ENCODE peak calls at places on chromosome 18, in nine cellular contexts. L, U, Z, K, Q, E, J, B and H are unnamed samples.

GRCh38 chr18:9209230-9209629 is 72.6 kb downstream of the ANKRD12 start:
- DNase-seq in U (no peak), L (no peak), Z (no peak), B (no peak), J (no peak), K (no peak), Q (no peak), E (no peak), H (no peak)

GRCh38 chr18:48848641-48849143 is 102.1 kb downstream of the SMAD7 start:
- DNase-seq in U (peak; percentile 37), Q (no peak), B (no peak), E (no peak), Z (no peak), L (no peak), K (peak; percentile 46), J (no peak), H (peak; percentile 67)

GRCh38 chr18:3508576-3509559 is 58.9 kb downstream of the TGIF1 start:
- DNase-seq in L (no peak), Z (no peak), E (no peak), B (no peak), Q (no peak), J (no peak), K (no peak), U (no peak), H (no peak)

GRCh38 chr18:27967938-27968803 is 208.8 kb downstream of the CDH2 start:
- DNase-seq in Q (no peak), J (no peak), K (peak; percentile 2), L (no peak), Z (no peak), B (no peak), U (no peak), E (no peak), H (no peak)

GRCh38 chr18:5515007-5515744 is 28.6 kb downstream of the EPB41L3 start:
- DNase-seq in B (no peak), K (no peak), Z (no peak), E (no peak), U (no peak), J (no peak), L (no peak), Q (no peak), H (no peak)

GRCh38 chr18:44758821-44759624 is 78.3 kb downstream of the SETBP1 start:
- DNase-seq in J (no peak), Z (no peak), L (no peak), B (no peak), U (no peak), E (peak; percentile 39), Q (no peak), K (no peak), H (no peak)

GRCh38 chr18:79005653-79006052 is 26.0 kb downstream of the SALL3 start:
- DNase-seq in Q (no peak), Z (no peak), B (no peak), U (no peak), K (no peak), E (no peak), L (no peak), J (no peak), H (no peak)

GRCh38 chr18:21004721-21005120 is 106.9 kb downstream of the ROCK1 start:
- DNase-seq in K (peak; percentile 4), L (peak; percentile 15), Z (peak; percentile 23), J (no peak), E (no peak), Q (no peak), B (no peak), U (no peak), H (no peak)

GRCh38 chr18:79405019-79405780 is 9.5 kb downstream of the NFATC1 start:
- DNase-seq in L (no peak), Z (no peak), Q (no peak), E (no peak), U (peak; percentile 7), J (no peak), K (no peak), B (peak; percentile 67), H (no peak)

GRCh38 chr18:6729247-6730091 is at the start of gene ARHGAP28:
- DNase-seq in E (peak; percentile 60), L (peak; percentile 86), K (peak; percentile 76), Q (peak; percentile 81), B (peak; percentile 74), U (peak; percentile 87), J (peak; percentile 89), Z (peak; percentile 77), H (peak; percentile 95)

DNA sequence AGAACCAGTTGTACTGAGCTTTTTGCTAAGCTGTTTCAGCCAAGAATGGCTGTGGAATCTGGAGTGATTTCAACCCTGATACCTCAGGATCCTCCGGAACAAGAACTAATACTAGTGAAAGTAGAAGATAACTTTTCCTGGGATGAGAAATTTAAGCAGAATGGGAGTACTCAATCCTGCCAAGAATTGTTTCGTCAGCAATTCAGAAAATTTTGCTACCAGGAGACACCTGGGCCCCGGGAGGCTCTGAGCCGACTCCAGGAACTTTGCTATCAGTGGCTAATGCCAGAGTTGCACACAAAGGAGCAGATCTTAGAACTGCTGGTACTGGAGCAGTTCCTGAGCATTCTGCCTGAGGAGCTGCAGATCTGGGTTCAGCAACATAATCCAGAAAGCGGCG is 1.6 kb downstream of the ZNF397 start:
- DNase-seq in E (no peak), B (no peak), J (no peak), Q (no peak), Z (no peak), K (no peak), L (no peak), U (no peak), H (no peak)
- H3K4me3 ChIP-seq in E (no peak overlapping the region), B (no peak overlapping the region), J (peak overlapping the region; percentile 57), Q (no peak overlapping the region), Z (no peak overlapping the region), K (no peak overlapping the region), L (no peak overlapping the region), U (no peak overlapping the region), H (no peak overlapping the region)

GRCh38 chr18:31739651-31740050 is 21.0 kb downstream of the SLC25A52 start:
- DNase-seq in Z (no peak), J (no peak), Q (no peak), K (no peak), L (no peak), E (no peak), U (no peak), B (no peak), H (no peak)

GRCh38 chr18:31736630-31737029 is 24.1 kb downstream of the SLC25A52 start:
- DNase-seq in L (no peak), E (no peak), K (no peak), U (no peak), B (no peak), J (no peak), Z (no peak), Q (no peak), H (no peak)

GRCh38 chr18:31740180-31740579 is 20.5 kb downstream of the SLC25A52 start:
- DNase-seq in U (no peak), Q (no peak), B (no peak), K (no peak), Z (no peak), J (no peak), L (no peak), E (no peak), H (no peak)

GRCh38 chr18:31741096-31741735 is 19.5 kb downstream of the SLC25A52 start:
- DNase-seq in E (peak; percentile 44), Z (no peak), J (peak; percentile 15), B (no peak), Q (no peak), K (peak; percentile 27), L (peak; percentile 2), U (no peak), H (no peak)

DNA sequence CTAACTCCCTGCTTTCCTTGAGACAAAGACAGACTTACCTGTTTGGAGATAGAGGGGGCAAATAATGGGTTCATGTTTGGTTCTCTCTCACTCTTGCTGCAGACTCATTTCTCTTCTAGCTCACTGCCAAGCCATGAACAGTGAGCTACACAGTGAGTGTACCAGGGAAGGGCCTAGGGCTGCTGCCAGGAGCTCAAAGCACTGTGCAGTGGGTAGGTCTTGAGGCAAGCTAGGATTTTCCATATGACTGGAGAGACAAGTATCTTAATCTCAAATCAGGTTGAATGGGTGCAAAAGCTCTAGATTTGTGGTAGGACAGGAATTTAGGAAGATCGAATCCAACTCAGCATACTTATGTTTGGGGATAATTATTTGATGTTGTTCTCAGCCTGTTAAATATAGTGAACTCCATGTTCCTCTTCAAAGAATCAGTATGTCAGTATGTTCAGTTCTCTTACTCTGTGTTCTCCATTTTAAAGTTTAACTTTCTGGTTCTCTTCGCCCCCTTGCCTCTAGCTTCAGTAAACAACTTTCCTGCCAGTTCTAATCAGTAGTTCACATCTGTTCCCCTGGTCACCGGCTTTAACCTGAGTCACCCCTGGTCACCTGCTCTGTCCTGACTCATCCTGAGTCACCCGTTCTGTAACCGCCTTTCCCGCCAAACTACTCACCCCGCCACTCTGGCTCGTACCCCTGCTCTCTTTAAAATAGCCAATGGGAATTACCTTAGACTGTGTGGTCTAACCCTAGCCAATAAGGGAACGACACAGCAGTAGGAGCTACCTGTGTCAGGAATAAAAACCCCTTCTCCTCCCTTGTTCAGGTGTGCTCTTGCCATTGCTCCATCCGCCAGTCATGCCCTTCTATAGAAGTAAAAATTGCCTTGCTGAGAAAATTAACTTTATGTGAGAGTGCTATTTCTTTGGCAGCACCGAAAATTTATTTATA is 21.9 kb downstream of the SLC25A52 start:
- DNase-seq in Q (no peak), U (no peak), J (no peak), L (no peak), B (no peak), K (peak; percentile 4), E (no peak), Z (no peak), H (no peak)
- H3K27ac ChIP-seq in Q (no peak overlapping the region), U (no peak overlapping the region), J (no peak overlapping the region), L (no peak overlapping the region), B (no peak overlapping the region), K (no peak overlapping the region), E (no peak overlapping the region), Z (no peak overlapping the region), H (no peak overlapping the region)

DNA sequence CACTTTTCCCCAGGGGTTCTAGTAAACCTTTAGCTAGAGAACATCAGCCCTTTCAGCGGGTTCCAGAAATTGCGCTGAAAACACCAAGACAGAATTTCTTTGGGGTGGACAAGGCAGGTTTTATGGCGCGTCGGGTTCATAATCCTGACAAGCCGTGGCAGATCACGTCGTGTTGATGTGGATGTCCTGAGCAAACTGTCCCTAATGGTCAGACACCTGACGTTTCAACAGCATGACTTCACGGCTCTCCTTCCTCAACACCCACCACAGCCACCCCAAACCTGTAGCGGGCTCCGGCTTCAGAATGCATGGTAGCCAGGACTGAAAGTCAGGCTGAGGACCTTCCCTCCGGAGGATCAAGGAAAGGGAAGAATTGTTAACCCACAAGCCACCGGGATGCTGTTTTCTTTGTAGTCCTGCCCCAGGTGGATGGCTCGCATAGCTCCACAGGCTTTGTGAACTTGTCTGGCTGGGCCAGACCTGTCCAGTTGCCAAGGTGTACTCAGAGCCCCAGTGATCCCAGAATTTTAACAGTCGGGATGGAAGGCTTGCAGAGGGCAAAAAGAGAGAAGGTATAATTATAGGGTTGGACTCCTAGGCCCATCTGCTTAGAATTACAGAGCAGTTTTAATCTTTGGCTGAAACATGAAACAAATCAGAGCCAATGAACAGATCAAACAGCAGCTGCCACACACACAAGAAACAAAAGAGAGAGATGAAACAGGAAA is 1.5 kb downstream of the APCDD1 start:
- DNase-seq in U (no peak), Q (no peak), E (no peak), B (no peak), L (no peak), K (no peak), J (no peak), Z (no peak), H (no peak)
- H3K4me3 ChIP-seq in U (peak overlapping the region; percentile 76), Q (peak overlapping the region; percentile 68), E (peak overlapping the region; percentile 74), B (peak overlapping the region; percentile 91), L (no peak overlapping the region), K (no peak overlapping the region), J (peak overlapping the region; percentile 51), Z (peak overlapping the region; percentile 86), H (peak overlapping the region; percentile 80)

DNA sequence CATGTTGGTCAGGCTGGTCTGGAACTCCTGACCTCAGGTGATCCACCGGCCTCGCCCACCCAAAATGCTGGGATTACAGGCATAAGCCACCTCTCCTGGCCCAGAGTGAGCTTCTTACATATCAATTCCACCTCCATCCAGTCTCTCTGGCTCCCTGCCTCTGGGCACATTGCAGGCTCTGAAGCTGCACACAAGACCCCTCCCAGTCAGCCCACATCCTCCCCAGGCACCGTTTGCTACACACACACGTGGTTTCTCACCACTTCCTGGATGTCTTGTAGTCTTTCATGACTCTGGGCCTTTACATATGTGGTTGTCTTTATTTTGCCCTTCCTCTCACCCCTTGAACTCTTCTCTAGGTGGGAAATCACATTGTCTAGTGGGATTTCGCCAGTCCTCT is 64.0 kb upstream of the CABLES1 start:
- DNase-seq in K (no peak), J (no peak), U (peak; percentile 22), Z (no peak), E (peak; percentile 66), B (no peak), Q (no peak), L (no peak), H (peak; percentile 28)
- H3K27ac ChIP-seq in K (no peak overlapping the region), J (no peak overlapping the region), U (no peak overlapping the region), Z (no peak overlapping the region), E (no peak overlapping the region), B (no peak overlapping the region), Q (no peak overlapping the region), L (no peak overlapping the region), H (no peak overlapping the region)